ENCODE peak calls at places on chromosomes 6 and 20, in seven cellular contexts. G is astrocyte, L is nephron progenitor cell, B is AG04450, E is HFFc6, M is A673, C is upper lobe of right lung. K is an unnamed sample.

GRCh38 chr6:3081965-3082364 is 13.7 kb downstream of the RIPK1 start:
- DNase-seq in G (no peak), L (no peak), B (no peak), E (no peak), M (peak), C (no peak), K (peak)

GRCh38 chr20:58852559-58853271 is at the start of gene GNAS:
- DNase-seq in G (peak), L (peak), B (peak), E (peak), M (peak), C (peak), K (peak)

GRCh38 chr6:82068721-82069120 is 178.8 kb downstream of the IBTK start:
- DNase-seq in G (no peak), L (no peak), B (no peak), E (no peak), M (no peak), C (no peak), K (no peak)

GRCh38 chr6:155341130-155341828 is 27.0 kb upstream of the TFB1M start:
- DNase-seq in G (peak), L (no peak), B (no peak), E (peak), M (no peak), C (no peak), K (no peak)

GRCh38 chr20:23142162-23143050 is 56.3 kb upstream of the CD93 start:
- DNase-seq in G (no peak), L (no peak), B (no peak), E (no peak), M (no peak), C (peak), K (no peak)

GRCh38 chr6:20147469-20147868 is 64.8 kb downstream of the MBOAT1 start:
- DNase-seq in G (no peak), L (no peak), B (no peak), E (no peak), M (no peak), C (no peak), K (no peak)

GRCh38 chr6:25341923-25342619 is 62.9 kb downstream of the CARMIL1 start:
- DNase-seq in G (no peak), L (no peak), B (no peak), E (no peak), M (no peak), C (no peak), K (no peak)

GRCh38 chr20:7714549-7714948 is 225.7 kb downstream of the HAO1 start:
- DNase-seq in G (no peak), L (no peak), B (no peak), E (no peak), M (no peak), C (no peak), K (no peak)

GRCh38 chr6:56324396-56324795 is 77.0 kb upstream of the COL21A1 start:
- DNase-seq in G (no peak), L (no peak), B (no peak), E (no peak), M (no peak), C (no peak), K (no peak)

GRCh38 chr20:35564905-35565304 is 23.0 kb downstream of the ERGIC3 start:
- DNase-seq in G (no peak), L (no peak), B (no peak), E (no peak), M (no peak), C (peak), K (no peak)

GRCh38 chr6:89400912-89401399 is 11.1 kb downstream of the RRAGD start:
- DNase-seq in G (no peak), L (no peak), B (no peak), E (no peak), M (no peak), C (no peak), K (no peak)

GRCh38 chr20:59822291-59823029 is 111.0 kb downstream of the SYCP2 start:
- DNase-seq in G (no peak), L (no peak), B (no peak), E (no peak), M (no peak), C (no peak), K (no peak)

GRCh38 chr6:39416026-39416425 is 93.5 kb upstream of the KCNK16 start:
- DNase-seq in G (no peak), L (no peak), B (no peak), E (no peak), M (no peak), C (no peak), K (no peak)

GRCh38 chr20:8515810-8516435 is 383.9 kb downstream of the PLCB1 start:
- DNase-seq in G (no peak), L (no peak), B (no peak), E (no peak), M (peak), C (no peak), K (no peak)

GRCh38 chr6:170234419-170234818 is 56.5 kb downstream of the DLL1 start:
- DNase-seq in G (no peak), L (peak), B (no peak), E (no peak), M (no peak), C (peak), K (no peak)

GRCh38 chr6:33547499-33547898 is 32.6 kb downstream of the BAK1 start:
- DNase-seq in G (no peak), L (no peak), B (no peak), E (no peak), M (no peak), C (no peak), K (no peak)

GRCh38 chr20:57507477-57507876 is 17.5 kb downstream of the CTCFL start:
- DNase-seq in G (peak), L (no peak), B (no peak), E (no peak), M (no peak), C (no peak), K (no peak)

GRCh38 chr6:169861431-169862045 is 110.1 kb downstream of the ERMARD start:
- DNase-seq in G (no peak), L (no peak), B (no peak), E (no peak), M (no peak), C (no peak), K (no peak)

GRCh38 chr6:31158863-31159855 is 770 bp downstream of the TCF19 start:
- DNase-seq in G (peak), L (peak), B (no peak), E (no peak), M (peak), C (no peak), K (no peak)

GRCh38 chr6:76702187-76702586 is 629.7 kb upstream of the IMPG1 start:
- DNase-seq in G (no peak), L (no peak), B (no peak), E (no peak), M (no peak), C (no peak), K (no peak)

GRCh38 chr20:62973033-62973745 is 20.7 kb downstream of the SLC17A9 start:
- DNase-seq in G (no peak), L (no peak), B (no peak), E (no peak), M (no peak), C (no peak), K (no peak)

DNA sequence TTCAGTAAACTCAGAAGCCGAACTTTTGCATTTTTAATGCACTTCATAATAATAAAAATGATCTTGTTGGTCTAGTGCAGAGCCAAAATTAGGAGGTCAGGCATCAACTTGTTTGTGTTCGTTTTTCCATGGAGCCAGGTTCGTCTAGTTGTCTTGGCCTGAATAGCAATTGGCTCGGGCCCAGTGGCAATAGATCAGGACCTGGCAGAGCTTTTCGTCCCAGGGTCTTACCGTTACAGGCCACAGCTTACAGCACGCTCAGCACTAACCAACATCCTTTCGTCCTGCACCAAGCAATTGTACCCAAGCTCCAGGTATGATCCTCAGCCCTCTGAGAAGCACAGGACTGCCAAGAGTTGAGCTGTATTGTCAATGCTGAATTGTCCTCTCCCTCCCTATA is 240.5 kb upstream of the PLN start:
- DNase-seq in G (no peak), L (no peak), B (no peak), E (no peak), M (no peak), C (no peak), K (no peak)
- TF ChIP-seq CTCF in G (no peak), L (no peak), B (no peak), E (no peak), M (no peak), C (no peak), K (no peak)

GRCh38 chr20:50281831-50282591 is 91.4 kb downstream of the CEBPB start:
- DNase-seq in G (no peak), L (peak), B (no peak), E (no peak), M (no peak), C (no peak), K (peak)
- TF ChIP-seq CTCF in G (no peak), L (no peak), B (no peak), E (peak), M (peak), C (peak), K (peak)

GRCh38 chr6:43181942-43182860 is at the start of gene CUL9:
- DNase-seq in G (peak), L (peak), B (no peak), E (peak), M (peak), C (peak), K (peak)
- TF ChIP-seq CTCF in G (no peak), L (no peak), B (no peak), E (no peak), M (no peak), C (no peak), K (no peak)

DNA sequence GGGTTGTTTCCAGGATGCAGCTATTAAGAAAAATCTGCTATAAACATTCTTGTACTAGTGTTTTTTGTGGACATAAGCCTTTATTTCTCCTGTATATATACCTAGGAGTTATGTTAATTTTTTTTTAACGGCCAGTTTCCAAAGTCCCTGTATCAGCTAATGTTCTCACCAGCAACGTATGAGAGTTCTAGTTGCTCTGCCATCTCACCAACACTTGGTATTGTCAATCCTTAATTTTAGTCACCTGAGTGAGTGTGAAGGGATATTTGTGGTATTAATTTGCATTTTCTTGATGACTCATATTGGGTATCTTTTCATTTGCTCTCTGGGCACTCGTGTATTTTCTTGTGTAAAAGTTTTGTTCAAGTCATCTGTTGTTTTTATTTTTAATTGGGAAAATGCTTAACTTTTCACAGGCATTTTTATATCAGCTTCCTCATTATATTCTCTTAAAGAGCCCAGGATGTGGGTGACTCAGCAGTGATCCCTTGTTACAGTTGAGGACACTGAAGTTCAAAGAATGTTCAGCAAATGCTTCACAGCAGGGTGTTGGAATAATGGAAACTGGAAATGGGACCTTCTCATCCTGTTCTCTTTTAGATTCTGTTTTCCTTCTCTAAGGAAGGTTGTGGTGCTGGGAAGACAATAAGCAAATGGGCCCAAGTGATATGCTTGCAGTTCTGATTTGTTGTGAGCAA is 211.7 kb upstream of the PRND start:
- DNase-seq in G (peak), L (no peak), B (no peak), E (peak), M (peak), C (no peak), K (no peak)
- TF ChIP-seq CTCF in G (no peak), L (no peak), B (no peak), E (no peak), M (no peak), C (no peak), K (no peak)

GRCh38 chr6:87789198-87789899 is 87.3 kb upstream of the AKIRIN2 start:
- DNase-seq in G (peak), L (no peak), B (no peak), E (peak), M (peak), C (no peak), K (no peak)
- TF ChIP-seq CTCF in G (no peak), L (no peak), B (no peak), E (no peak), M (no peak), C (no peak), K (no peak)

GRCh38 chr6:49839162-49839561 is 27.2 kb downstream of the CRISP1 start:
- DNase-seq in G (no peak), L (no peak), B (no peak), E (no peak), M (no peak), C (no peak), K (no peak)

GRCh38 chr6:49839957-49840356 is 26.4 kb downstream of the CRISP1 start:
- DNase-seq in G (no peak), L (no peak), B (no peak), E (no peak), M (no peak), C (no peak), K (no peak)

DNA sequence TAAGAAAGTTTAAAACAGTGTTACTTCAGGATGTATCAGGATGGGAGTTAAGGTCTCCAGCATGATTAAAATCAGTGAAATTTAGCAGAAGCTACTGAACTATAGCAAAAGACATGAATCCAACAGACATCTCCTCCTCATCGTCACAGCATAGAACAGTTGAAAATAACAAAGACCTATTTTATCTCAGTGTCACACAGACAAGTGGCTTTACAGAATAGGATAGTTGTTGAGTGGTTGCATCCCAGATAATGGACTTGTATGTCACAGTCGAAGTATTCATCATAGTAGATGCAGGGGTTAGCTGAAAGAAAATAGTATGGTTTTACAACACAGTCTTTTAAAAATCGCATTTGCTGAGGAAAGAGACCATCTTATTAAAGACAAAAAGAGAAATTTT is 31.2 kb downstream of the CRISP1 start:
- DNase-seq in G (no peak), L (no peak), B (no peak), E (no peak), M (no peak), C (no peak), K (no peak)
- TF ChIP-seq CTCF in G (no peak), L (no peak), B (no peak), E (no peak), M (no peak), C (no peak), K (no peak)

K was measured in endothelial cell.